ENCODE peak calls at places on chromosomes 1 and 21, in four cellular contexts. One of them, this sample, is unnamed.

GRCh38 chr1:36175137-36176095 is 19.5 kb downstream of the MAP7D1 start:
- DNase-seq in IMR-90: peak; percentile 56
- DNase-seq in transverse colon: peak; percentile 66
- DNase-seq in adrenal gland: no peak
- DNase-seq in this sample: no peak

GRCh38 chr1:59316497-59317128 is 19.7 kb downstream of the FGGY start:
- DNase-seq in transverse colon: no peak
- DNase-seq in IMR-90: peak; percentile 70
- DNase-seq in adrenal gland: no peak
- DNase-seq in this sample: no peak

GRCh38 chr1:90402893-90403849 is 313.9 kb downstream of the BARHL2 start:
- DNase-seq in IMR-90: peak; percentile 95
- DNase-seq in adrenal gland: no peak
- DNase-seq in transverse colon: peak; percentile 22
- DNase-seq in this sample: peak; percentile 29

GRCh38 chr1:13917607-13918006 is 217.6 kb downstream of the PRDM2 start:
- DNase-seq in adrenal gland: no peak
- DNase-seq in IMR-90: no peak
- DNase-seq in transverse colon: no peak
- DNase-seq in this sample: no peak

GRCh38 chr1:93448983-93449805 is 1.3 kb downstream of the FNBP1L start:
- DNase-seq in IMR-90: peak; percentile 65
- DNase-seq in adrenal gland: no peak
- DNase-seq in transverse colon: peak; percentile 70
- DNase-seq in this sample: no peak

GRCh38 chr1:9942939-9943807 is at the start of the genes LZIC and NMNAT1:
- DNase-seq in transverse colon: peak; percentile 95
- DNase-seq in IMR-90: peak; percentile 93
- DNase-seq in adrenal gland: peak; percentile 93
- DNase-seq in this sample: peak; percentile 74

GRCh38 chr1:19710825-19711611 is 46.3 kb downstream of the HTR6 start:
- DNase-seq in transverse colon: no peak
- DNase-seq in adrenal gland: no peak
- DNase-seq in IMR-90: no peak
- DNase-seq in this sample: no peak

GRCh38 chr1:53656062-53656915 is 82.7 kb downstream of the GLIS1 start:
- DNase-seq in adrenal gland: no peak
- DNase-seq in IMR-90: peak; percentile 85
- DNase-seq in transverse colon: no peak
- DNase-seq in this sample: no peak

GRCh38 chr1:181126871-181127587 is 38.5 kb downstream of the IER5 start:
- DNase-seq in transverse colon: peak; percentile 44
- DNase-seq in adrenal gland: no peak
- DNase-seq in IMR-90: no peak
- DNase-seq in this sample: no peak

GRCh38 chr1:20317471-20317870 is 26.8 kb downstream of the VWA5B1 start:
- DNase-seq in transverse colon: no peak
- DNase-seq in adrenal gland: no peak
- DNase-seq in IMR-90: no peak
- DNase-seq in this sample: no peak

GRCh38 chr1:107739651-107740050 is 225.3 kb downstream of the VAV3 start:
- DNase-seq in transverse colon: no peak
- DNase-seq in adrenal gland: no peak
- DNase-seq in IMR-90: no peak
- DNase-seq in this sample: no peak

GRCh38 chr1:187605736-187606135 is 777.0 kb downstream of the PLA2G4A start:
- DNase-seq in transverse colon: no peak
- DNase-seq in IMR-90: no peak
- DNase-seq in adrenal gland: no peak
- DNase-seq in this sample: no peak

GRCh38 chr1:203117611-203118575 is 9.6 kb upstream of the ADORA1 start:
- DNase-seq in transverse colon: peak; percentile 71
- DNase-seq in IMR-90: peak; percentile 50
- DNase-seq in adrenal gland: peak; percentile 63
- DNase-seq in this sample: peak; percentile 77

GRCh38 chr1:100924212-100924611 is 28.3 kb downstream of the SLC30A7 start:
- DNase-seq in transverse colon: no peak
- DNase-seq in adrenal gland: no peak
- DNase-seq in IMR-90: peak; percentile 54
- DNase-seq in this sample: no peak

GRCh38 chr1:117573386-117574040 is 32.3 kb upstream of the TENT5C start:
- DNase-seq in IMR-90: peak; percentile 26
- DNase-seq in adrenal gland: peak; percentile 76
- DNase-seq in transverse colon: peak; percentile 8
- DNase-seq in this sample: no peak

GRCh38 chr1:166839600-166840308 is 479 bp downstream of the POGK start:
- DNase-seq in adrenal gland: peak; percentile 47
- DNase-seq in IMR-90: peak; percentile 19
- DNase-seq in transverse colon: peak; percentile 77
- DNase-seq in this sample: no peak

GRCh38 chr1:175493999-175494336 is 249.4 kb downstream of the TNR start:
- DNase-seq in adrenal gland: no peak
- DNase-seq in transverse colon: no peak
- DNase-seq in IMR-90: no peak
- DNase-seq in this sample: no peak

GRCh38 chr1:178500936-178501554 is 4.3 kb upstream of the CLEC20A start:
- DNase-seq in IMR-90: no peak
- DNase-seq in adrenal gland: no peak
- DNase-seq in transverse colon: no peak
- DNase-seq in this sample: no peak

GRCh38 chr1:93346472-93346991 is 825 bp downstream of the DR1 start:
- DNase-seq in IMR-90: peak; percentile 21
- DNase-seq in adrenal gland: no peak
- DNase-seq in transverse colon: peak; percentile 14
- DNase-seq in this sample: no peak

GRCh38 chr21:21101911-21102310 is 103.7 kb downstream of the NCAM2 start:
- DNase-seq in adrenal gland: peak; percentile 64
- DNase-seq in transverse colon: no peak
- DNase-seq in IMR-90: peak; percentile 85
- DNase-seq in this sample: peak; percentile 52

GRCh38 chr1:226064168-226064815 is 1.8 kb downstream of the H3-3A start:
- DNase-seq in adrenal gland: no peak
- DNase-seq in IMR-90: no peak
- DNase-seq in transverse colon: no peak
- DNase-seq in this sample: no peak

GRCh38 chr1:245692318-245692717 is 537.5 kb downstream of the KIF26B start:
- DNase-seq in transverse colon: no peak
- DNase-seq in IMR-90: no peak
- DNase-seq in adrenal gland: no peak
- DNase-seq in this sample: no peak

GRCh38 chr1:91569411-91570104 is 68.9 kb downstream of the CDC7 start:
- DNase-seq in IMR-90: peak; percentile 93
- DNase-seq in transverse colon: peak; percentile 55
- DNase-seq in adrenal gland: peak; percentile 74
- DNase-seq in this sample: no peak

GRCh38 chr21:15034126-15034848 is 30.5 kb downstream of the NRIP1 start:
- DNase-seq in adrenal gland: no peak
- DNase-seq in IMR-90: peak; percentile 72
- DNase-seq in transverse colon: no peak
- DNase-seq in this sample: no peak

GRCh38 chr1:65668368-65668767 is 124.3 kb upstream of the PDE4B start:
- DNase-seq in adrenal gland: no peak
- DNase-seq in transverse colon: no peak
- DNase-seq in IMR-90: no peak
- DNase-seq in this sample: no peak

GRCh38 chr1:242467556-242468145 is 56.8 kb downstream of the PLD5 start:
- DNase-seq in adrenal gland: peak; percentile 51
- DNase-seq in transverse colon: peak; percentile 41
- DNase-seq in IMR-90: peak; percentile 8
- DNase-seq in this sample: no peak

GRCh38 chr21:34202553-34203332 is 129.4 kb downstream of the MRPS6 start:
- DNase-seq in transverse colon: peak; percentile 23
- DNase-seq in adrenal gland: peak; percentile 50
- DNase-seq in IMR-90: no peak
- DNase-seq in this sample: no peak

GRCh38 chr1:223844962-223845809 is 561 bp downstream of the TP53BP2 start:
- DNase-seq in adrenal gland: peak; percentile 52
- DNase-seq in IMR-90: peak; percentile 62
- DNase-seq in transverse colon: peak; percentile 56
- DNase-seq in this sample: no peak

GRCh38 chr1:68321084-68321685 is 88.9 kb upstream of the WLS start:
- DNase-seq in transverse colon: peak; percentile 76
- DNase-seq in adrenal gland: peak; percentile 74
- DNase-seq in IMR-90: peak; percentile 61
- DNase-seq in this sample: no peak

GRCh38 chr1:202046748-202047708 is 36.6 kb downstream of the ELF3 start:
- DNase-seq in adrenal gland: no peak
- DNase-seq in IMR-90: no peak
- DNase-seq in transverse colon: peak; percentile 55
- DNase-seq in this sample: no peak

GRCh38 chr1:107277022-107277421 is 136.2 kb downstream of the NTNG1 start:
- DNase-seq in IMR-90: peak; percentile 36
- DNase-seq in adrenal gland: no peak
- DNase-seq in transverse colon: peak; percentile 46
- DNase-seq in this sample: peak; percentile 45

GRCh38 chr1:212457740-212458338 is 25.1 kb downstream of the NENF start:
- DNase-seq in adrenal gland: peak; percentile 48
- DNase-seq in IMR-90: peak; percentile 37
- DNase-seq in transverse colon: peak; percentile 52
- DNase-seq in this sample: peak; percentile 77

GRCh38 chr1:30321216-30321910 is 402.0 kb downstream of the MATN1 start:
- DNase-seq in transverse colon: no peak
- DNase-seq in IMR-90: no peak
- DNase-seq in adrenal gland: no peak
- DNase-seq in this sample: no peak

GRCh38 chr1:40930174-40930573 is 49.3 kb upstream of the CTPS1 start:
- DNase-seq in transverse colon: no peak
- DNase-seq in IMR-90: no peak
- DNase-seq in adrenal gland: no peak
- DNase-seq in this sample: no peak

GRCh38 chr1:202645097-202645476 is 65.2 kb downstream of the SYT2 start:
- DNase-seq in transverse colon: no peak
- DNase-seq in IMR-90: no peak
- DNase-seq in adrenal gland: no peak
- DNase-seq in this sample: no peak

GRCh38 chr1:31421404-31422040 is 8.5 kb downstream of the SERINC2 start:
- DNase-seq in transverse colon: no peak
- DNase-seq in IMR-90: peak; percentile 32
- DNase-seq in adrenal gland: no peak
- DNase-seq in this sample: no peak

GRCh38 chr1:164790081-164790480 is 231.1 kb downstream of the PBX1 start:
- DNase-seq in adrenal gland: no peak
- DNase-seq in transverse colon: no peak
- DNase-seq in IMR-90: no peak
- DNase-seq in this sample: no peak

DNA sequence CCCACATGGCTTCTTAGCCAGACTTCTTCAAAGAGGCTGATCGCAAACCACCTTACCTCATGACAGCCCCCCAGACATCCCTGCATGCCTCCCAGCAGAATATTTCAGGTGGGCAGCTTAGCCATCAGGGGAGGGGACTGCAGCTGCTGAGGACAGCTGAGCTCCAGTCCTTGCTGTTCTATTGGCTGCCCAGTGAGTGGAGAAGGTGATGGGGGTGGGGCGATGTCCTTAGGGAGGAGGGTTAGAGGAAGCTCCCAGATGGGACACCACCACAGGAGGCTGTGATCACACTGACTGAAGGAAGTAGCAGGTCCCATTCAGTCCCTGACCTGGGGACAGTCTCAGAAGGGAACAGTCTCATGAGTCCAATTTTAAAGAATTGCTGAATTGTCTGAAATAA is 38.3 kb downstream of the GJA5 start:
- DNase-seq in IMR-90: no peak
- DNase-seq in transverse colon: no peak
- DNase-seq in adrenal gland: no peak
- DNase-seq in this sample: no peak
- H3K27ac ChIP-seq in IMR-90: no peak overlapping the region
- H3K27ac ChIP-seq in transverse colon: no peak overlapping the region
- H3K27ac ChIP-seq in adrenal gland: no peak overlapping the region
- H3K27ac ChIP-seq in this sample: no peak overlapping the region

DNA sequence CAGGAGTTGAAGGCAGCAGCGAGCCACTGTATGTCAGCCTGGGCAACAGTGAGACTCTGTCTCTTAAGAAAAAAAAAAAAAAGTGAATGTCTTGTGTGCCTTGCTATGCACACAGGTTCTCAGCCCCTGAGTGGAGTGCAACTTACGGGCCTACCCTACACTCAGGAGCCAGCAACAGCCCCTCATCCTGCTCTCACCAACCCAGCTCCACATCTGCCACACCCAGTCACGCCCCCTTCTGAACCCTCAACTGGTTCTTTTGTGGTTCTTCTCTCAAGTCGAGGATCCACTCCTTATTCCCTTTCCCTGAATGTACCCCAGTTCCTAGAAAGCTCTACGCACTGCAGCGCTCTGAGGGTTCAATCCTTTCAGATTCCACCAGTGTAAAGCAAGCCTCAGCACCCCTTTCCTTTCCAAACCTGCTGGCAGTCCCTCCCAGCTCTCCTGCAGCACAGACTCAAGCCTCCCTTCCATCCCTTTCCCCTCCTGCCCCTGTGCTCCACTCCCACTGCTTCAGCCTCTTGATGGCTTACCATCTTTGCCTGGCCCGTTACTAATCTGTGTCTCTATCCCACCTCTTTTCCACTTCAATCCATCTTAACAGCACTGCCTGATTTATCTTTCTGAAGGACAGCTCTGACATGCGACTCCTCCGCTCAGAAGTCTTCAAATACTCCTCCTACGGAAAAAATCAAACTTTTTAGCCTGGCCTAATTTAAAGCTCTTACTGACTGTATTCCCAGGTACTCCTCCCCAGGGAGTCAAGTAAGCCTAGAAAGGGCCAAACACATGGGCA is 38.1 kb downstream of the GNB1 start:
- DNase-seq in IMR-90: no peak
- DNase-seq in adrenal gland: no peak
- DNase-seq in transverse colon: no peak
- DNase-seq in this sample: no peak
- H3K4me1 ChIP-seq in IMR-90: no peaks in the 10 kb centered on the region
- H3K4me1 ChIP-seq in adrenal gland: peaks cover 38% of the 10 kb centered on the region
- H3K4me1 ChIP-seq in transverse colon: peaks cover 4% of the 10 kb centered on the region
- H3K4me1 ChIP-seq in this sample: no peaks in the 10 kb centered on the region

GRCh38 chr1:227661495-227661894 is 73.6 kb downstream of the JMJD4 start:
- DNase-seq in adrenal gland: no peak
- DNase-seq in transverse colon: no peak
- DNase-seq in IMR-90: no peak
- DNase-seq in this sample: no peak
- H3K9me3 ChIP-seq in adrenal gland: peaks cover 98% of the 10 kb centered on the region
- H3K9me3 ChIP-seq in transverse colon: peaks cover 89% of the 10 kb centered on the region
- H3K9me3 ChIP-seq in IMR-90: peaks cover 62% of the 10 kb centered on the region
- H3K9me3 ChIP-seq in this sample: peaks cover 10% of the 10 kb centered on the region

GRCh38 chr1:69827732-69828131 is 260.0 kb downstream of the LRRC7 start:
- DNase-seq in transverse colon: no peak
- DNase-seq in IMR-90: no peak
- DNase-seq in adrenal gland: no peak
- DNase-seq in this sample: no peak

GRCh38 chr1:69824932-69825331 is 257.2 kb downstream of the LRRC7 start:
- DNase-seq in IMR-90: no peak
- DNase-seq in transverse colon: no peak
- DNase-seq in adrenal gland: peak; percentile 16
- DNase-seq in this sample: no peak
- H3K27ac ChIP-seq in IMR-90: no peak overlapping the region
- H3K27ac ChIP-seq in transverse colon: no peak overlapping the region
- H3K27ac ChIP-seq in adrenal gland: no peak overlapping the region
- H3K27ac ChIP-seq in this sample: no peak overlapping the region